ENCODE peak calls at places on chromosomes 3 and 15, in four cellular contexts. V, C, T and M are unnamed samples.

GRCh38 chr15:50135123-50135541 is 16.1 kb upstream of the ATP8B4 start:
- DNase-seq in T (no peak), V (no peak), C (no peak), M (no peak)

GRCh38 chr15:48972750-48973503 is 9.2 kb upstream of the SHC4 start:
- DNase-seq in V (no peak), C (no peak), T (no peak), M (no peak)

GRCh38 chr15:25775317-25775912 is 87.7 kb downstream of the ATP10A start:
- DNase-seq in C (no peak), T (no peak), V (no peak), M (no peak)

GRCh38 chr15:55902975-55903374 is 90.4 kb downstream of the NEDD4 start:
- DNase-seq in C (no peak), V (no peak), T (no peak), M (no peak)

GRCh38 chr3:43013743-43014155 is 34.6 kb downstream of the GASK1A start:
- DNase-seq in V (no peak), T (no peak), C (no peak), M (no peak)

GRCh38 chr3:106552401-106553043 is 683.7 kb upstream of the CBLB start:
- DNase-seq in T (no peak), C (no peak), V (no peak), M (no peak)

GRCh38 chr15:39304201-39304841 is 276.6 kb upstream of the THBS1 start:
- DNase-seq in V (no peak), C (no peak), T (no peak), M (no peak)

GRCh38 chr3:135564696-135565095 is 400.8 kb upstream of the PPP2R3A start:
- DNase-seq in V (no peak), T (no peak), C (no peak), M (no peak)

GRCh38 chr3:37140899-37141541 is 33.4 kb downstream of the LRRFIP2 start:
- DNase-seq in T (no peak), V (no peak), C (no peak), M (no peak)

GRCh38 chr3:181512787-181513186 is 198.9 kb upstream of the SOX2 start:
- DNase-seq in V (no peak), T (no peak), C (no peak), M (no peak)

GRCh38 chr15:93762051-93762450 is 469.3 kb upstream of the MCTP2 start:
- DNase-seq in V (no peak), T (no peak), C (no peak), M (no peak)

GRCh38 chr3:32500880-32501784 is 1.5 kb downstream of the CMTM6 start:
- DNase-seq in C (peak; percentile 85), V (no peak), T (peak; percentile 41), M (no peak)

GRCh38 chr15:33200903-33201302 is 6.4 kb upstream of the FMN1 start:
- DNase-seq in C (no peak), V (no peak), T (no peak), M (no peak)

GRCh38 chr15:98770984-98771383 is 122.6 kb downstream of the IGF1R start:
- DNase-seq in V (no peak), C (no peak), T (no peak), M (no peak)

GRCh38 chr3:178585439-178585838 is 49.2 kb downstream of the KCNMB2 start:
- DNase-seq in T (no peak), V (no peak), C (no peak), M (no peak)

GRCh38 chr15:64067564-64068030 is 21.3 kb upstream of the DAPK2 start:
- DNase-seq in C (peak; percentile 76), V (peak; percentile 55), T (peak; percentile 67), M (no peak)

GRCh38 chr15:84835661-84836384 is 18.7 kb downstream of the ALPK3 start:
- DNase-seq in V (no peak), C (no peak), T (no peak), M (no peak)

GRCh38 chr3:134647902-134648760 is 2.7 kb downstream of the KY start:
- DNase-seq in V (no peak), T (no peak), C (no peak), M (no peak)

GRCh38 chr15:63930034-63930433 is 96.3 kb upstream of the HERC1 start:
- DNase-seq in C (no peak), V (no peak), T (no peak), M (no peak)

GRCh38 chr15:39530446-39531342 is 50.2 kb upstream of the THBS1 start:
- DNase-seq in C (no peak), V (no peak), T (no peak), M (no peak)

GRCh38 chr3:98797905-98798304 is 34.8 kb downstream of the ST3GAL6 start:
- DNase-seq in C (no peak), V (no peak), T (no peak), M (no peak)

GRCh38 chr3:58568572-58569286 is 8.5 kb downstream of the FAM107A start:
- DNase-seq in V (peak; percentile 84), T (peak; percentile 55), C (peak; percentile 90), M (no peak)

GRCh38 chr3:53198996-53199395 is 38.0 kb downstream of the PRKCD start:
- DNase-seq in T (no peak), V (no peak), C (no peak), M (no peak)

GRCh38 chr3:20401253-20401652 is 215.2 kb upstream of the SGO1 start:
- DNase-seq in C (no peak), T (no peak), V (no peak), M (no peak)

GRCh38 chr3:177725165-177725564 is 527.9 kb upstream of the TBL1XR1 start:
- DNase-seq in V (no peak), C (no peak), T (no peak), M (no peak)

GRCh38 chr3:33144433-33144832 is 30.6 kb downstream of the CRTAP start:
- DNase-seq in T (peak; percentile 77), C (no peak), V (no peak), M (no peak)

GRCh38 chr3:4421121-4421520 is 45.9 kb downstream of the SUMF1 start:
- DNase-seq in V (no peak), C (no peak), T (peak; percentile 28), M (no peak)

GRCh38 chr3:113035387-113035982 is 44.7 kb downstream of the GTPBP8 start:
- DNase-seq in V (no peak), C (no peak), T (peak; percentile 53), M (peak; percentile 42)

GRCh38 chr3:102512734-102513518 is 78.1 kb downstream of the ZPLD1 start:
- DNase-seq in V (no peak), C (no peak), T (no peak), M (no peak)

GRCh38 chr3:119588112-119588511 is 8.8 kb downstream of the ADPRH start:
- DNase-seq in V (no peak), T (no peak), C (no peak), M (no peak)

GRCh38 chr3:161859057-161859456 is 362.4 kb downstream of the OTOL1 start:
- DNase-seq in V (no peak), C (no peak), T (no peak), M (no peak)

GRCh38 chr15:52419494-52419893 is 109.2 kb downstream of the MYO5A start:
- DNase-seq in T (no peak), C (no peak), V (no peak), M (no peak)

DNA sequence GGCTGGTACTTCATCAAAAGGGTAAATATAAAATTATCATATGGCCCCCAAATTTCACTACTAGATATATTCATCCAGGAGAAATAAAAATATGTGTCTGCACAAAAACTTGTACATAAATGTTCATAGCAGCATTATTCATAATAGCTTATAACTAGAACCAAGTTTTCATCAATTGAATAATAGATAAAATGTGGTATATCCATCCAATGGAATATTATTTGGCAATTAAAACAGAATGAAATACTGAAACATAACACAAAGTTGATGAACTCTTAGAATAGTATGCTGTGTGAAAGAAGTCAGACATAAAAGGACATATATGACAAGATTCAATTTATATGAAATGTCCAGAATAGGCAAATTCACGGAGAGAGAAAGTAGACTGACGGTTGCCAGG is 389.3 kb upstream of the ADAMTS9 start:
- DNase-seq in T (no peak), C (no peak), V (no peak), M (no peak)
- TF ChIP-seq CTCF in T (no peak), C (no peak), V (no peak), M (no peak)

GRCh38 chr3:65809641-65810150 is 229.0 kb downstream of the MAGI1 start:
- DNase-seq in V (no peak), C (no peak), T (no peak), M (no peak)

GRCh38 chr3:65807225-65807624 is 231.5 kb downstream of the MAGI1 start:
- DNase-seq in C (no peak), T (no peak), V (no peak), M (no peak)

GRCh38 chr3:65811050-65811766 is 227.5 kb downstream of the MAGI1 start:
- DNase-seq in V (no peak), C (no peak), T (no peak), M (no peak)

GRCh38 chr3:65810277-65810676 is 228.4 kb downstream of the MAGI1 start:
- DNase-seq in T (no peak), V (no peak), C (no peak), M (no peak)

GRCh38 chr3:65808407-65808806 is 230.3 kb downstream of the MAGI1 start:
- DNase-seq in T (no peak), V (no peak), C (no peak), M (no peak)
- TF ChIP-seq POLR2AphosphoS5 in T (no peak), V (no peak), C (no peak), M (no peak)

GRCh38 chr3:189320511-189320910 is 148.7 kb downstream of the TPRG1 start:
- DNase-seq in V (no peak), C (no peak), T (no peak), M (no peak)
- H3K4me1 ChIP-seq in V (no peaks in the 10 kb centered on the region), C (peaks cover 18% of the 10 kb centered on the region), T (no peaks in the 10 kb centered on the region), M (peaks cover 17% of the 10 kb centered on the region)

GRCh38 chr15:28913171-28913765 is 27.5 kb downstream of the APBA2 start:
- DNase-seq in C (peak; percentile 74), T (no peak), V (peak; percentile 17), M (no peak)
- TF ChIP-seq CTCF in C (no peak), T (peak; percentile 25), V (no peak), M (no peak)

GRCh38 chr3:21825684-21826083 is 74.7 kb upstream of the ZNF385D start:
- DNase-seq in T (no peak), C (no peak), V (no peak), M (no peak)
- TF ChIP-seq POLR2AphosphoS5 in T (no peak), C (no peak), V (no peak), M (no peak)

GRCh38 chr3:126464093-126464492 is 11.6 kb downstream of the ZXDC start:
- DNase-seq in V (no peak), C (peak; percentile 20), T (no peak), M (no peak)

GRCh38 chr3:126464494-126464893 is 11.2 kb downstream of the ZXDC start:
- DNase-seq in V (no peak), T (no peak), C (peak; percentile 42), M (no peak)

GRCh38 chr3:126461450-126462070 is 14.1 kb downstream of the ZXDC start:
- DNase-seq in T (no peak), C (peak; percentile 63), V (no peak), M (no peak)

GRCh38 chr3:126464997-126465396 is 10.7 kb downstream of the ZXDC start:
- DNase-seq in T (no peak), C (peak; percentile 64), V (no peak), M (no peak)

GRCh38 chr3:126463521-126463920 is 12.2 kb downstream of the ZXDC start:
- DNase-seq in V (no peak), T (no peak), C (peak; percentile 22), M (no peak)
- H3K4me1 ChIP-seq in V (no peaks in the 10 kb centered on the region), T (no peaks in the 10 kb centered on the region), C (peaks cover 16% of the 10 kb centered on the region), M (no peaks in the 10 kb centered on the region)